ENCODE peak calls at places on chromosomes 5 and 9, in eight cellular contexts. One of them, this sample, is unnamed.

GRCh38 chr5:157175071-157175612 is 5.5 kb upstream of the ITK start:
- DNase-seq in HepG2: no peak
- DNase-seq in H1: no peak
- DNase-seq in endothelial cell of umbilical vein: no peak
- DNase-seq in HCT116: no peak
- DNase-seq in K562: no peak
- DNase-seq in GM12878: no peak
- DNase-seq in GM23338: no peak
- DNase-seq in this sample: no peak

GRCh38 chr9:27371382-27371781 is 74.4 kb upstream of the EQTN start:
- DNase-seq in GM12878: no peak
- DNase-seq in HepG2: no peak
- DNase-seq in HCT116: peak; percentile 22
- DNase-seq in GM23338: no peak
- DNase-seq in K562: peak; percentile 4
- DNase-seq in H1: no peak
- DNase-seq in endothelial cell of umbilical vein: no peak
- DNase-seq in this sample: no peak

GRCh38 chr9:20398511-20399338 is 223.6 kb downstream of the MLLT3 start:
- DNase-seq in HepG2: no peak
- DNase-seq in K562: no peak
- DNase-seq in GM23338: no peak
- DNase-seq in H1: no peak
- DNase-seq in endothelial cell of umbilical vein: peak; percentile 85
- DNase-seq in GM12878: no peak
- DNase-seq in HCT116: no peak
- DNase-seq in this sample: no peak

GRCh38 chr9:111481885-111482636 is 2.1 kb downstream of the ECPAS start:
- DNase-seq in GM12878: no peak
- DNase-seq in HepG2: peak; percentile 62
- DNase-seq in HCT116: no peak
- DNase-seq in H1: no peak
- DNase-seq in endothelial cell of umbilical vein: no peak
- DNase-seq in K562: peak; percentile 30
- DNase-seq in GM23338: peak; percentile 32
- DNase-seq in this sample: peak; percentile 32

GRCh38 chr9:38622083-38622674 is 1.8 kb upstream of the ANKRD18A start:
- DNase-seq in HCT116: no peak
- DNase-seq in HepG2: peak; percentile 12
- DNase-seq in H1: peak; percentile 73
- DNase-seq in GM12878: no peak
- DNase-seq in endothelial cell of umbilical vein: no peak
- DNase-seq in GM23338: peak; percentile 65
- DNase-seq in K562: no peak
- DNase-seq in this sample: no peak

GRCh38 chr5:124732349-124732875 is 14.0 kb downstream of the ZNF608 start:
- DNase-seq in HepG2: no peak
- DNase-seq in GM12878: no peak
- DNase-seq in GM23338: no peak
- DNase-seq in K562: no peak
- DNase-seq in endothelial cell of umbilical vein: no peak
- DNase-seq in HCT116: no peak
- DNase-seq in H1: no peak
- DNase-seq in this sample: no peak

GRCh38 chr5:170105643-170106611 is at the start of gene FOXI1:
- DNase-seq in HepG2: no peak
- DNase-seq in H1: peak; percentile 44
- DNase-seq in GM12878: no peak
- DNase-seq in endothelial cell of umbilical vein: no peak
- DNase-seq in K562: no peak
- DNase-seq in HCT116: no peak
- DNase-seq in GM23338: no peak
- DNase-seq in this sample: no peak

GRCh38 chr9:74770508-74771261 is 117.0 kb downstream of the TRPM6 start:
- DNase-seq in HCT116: peak; percentile 47
- DNase-seq in K562: peak; percentile 63
- DNase-seq in H1: peak; percentile 91
- DNase-seq in GM12878: no peak
- DNase-seq in GM23338: peak; percentile 89
- DNase-seq in HepG2: peak; percentile 48
- DNase-seq in endothelial cell of umbilical vein: no peak
- DNase-seq in this sample: no peak

GRCh38 chr5:176436641-176437040 is 11.5 kb upstream of the FAF2 start:
- DNase-seq in HepG2: peak; percentile 55
- DNase-seq in K562: no peak
- DNase-seq in HCT116: no peak
- DNase-seq in H1: no peak
- DNase-seq in GM23338: no peak
- DNase-seq in GM12878: no peak
- DNase-seq in endothelial cell of umbilical vein: peak; percentile 47
- DNase-seq in this sample: no peak

GRCh38 chr5:50415912-50416311 is 25.2 kb downstream of the EMB start:
- DNase-seq in GM23338: no peak
- DNase-seq in endothelial cell of umbilical vein: no peak
- DNase-seq in K562: no peak
- DNase-seq in HCT116: no peak
- DNase-seq in HepG2: no peak
- DNase-seq in H1: no peak
- DNase-seq in GM12878: peak; percentile 19
- DNase-seq in this sample: no peak

GRCh38 chr9:37325778-37326177 is 96.7 kb upstream of the GRHPR start:
- DNase-seq in HCT116: no peak
- DNase-seq in K562: no peak
- DNase-seq in H1: no peak
- DNase-seq in GM12878: no peak
- DNase-seq in endothelial cell of umbilical vein: no peak
- DNase-seq in HepG2: no peak
- DNase-seq in GM23338: no peak
- DNase-seq in this sample: no peak

GRCh38 chr9:89873801-89874200 is 269.0 kb downstream of the GADD45G start:
- DNase-seq in endothelial cell of umbilical vein: no peak
- DNase-seq in K562: no peak
- DNase-seq in GM23338: no peak
- DNase-seq in H1: peak; percentile 22
- DNase-seq in HepG2: no peak
- DNase-seq in GM12878: no peak
- DNase-seq in HCT116: no peak
- DNase-seq in this sample: no peak

GRCh38 chr9:93818795-93819472 is 136.2 kb downstream of the BARX1 start:
- DNase-seq in GM23338: no peak
- DNase-seq in K562: peak; percentile 3
- DNase-seq in H1: no peak
- DNase-seq in HCT116: no peak
- DNase-seq in HepG2: no peak
- DNase-seq in GM12878: no peak
- DNase-seq in endothelial cell of umbilical vein: no peak
- DNase-seq in this sample: no peak

GRCh38 chr5:149938791-149939358 is 5.7 kb downstream of the PDE6A start:
- DNase-seq in GM12878: no peak
- DNase-seq in HepG2: no peak
- DNase-seq in GM23338: no peak
- DNase-seq in HCT116: no peak
- DNase-seq in H1: no peak
- DNase-seq in endothelial cell of umbilical vein: peak; percentile 77
- DNase-seq in K562: peak; percentile 36
- DNase-seq in this sample: no peak

GRCh38 chr5:111792659-111793058 is 35.7 kb upstream of the NREP start:
- DNase-seq in endothelial cell of umbilical vein: no peak
- DNase-seq in GM12878: no peak
- DNase-seq in H1: no peak
- DNase-seq in GM23338: no peak
- DNase-seq in HepG2: no peak
- DNase-seq in HCT116: no peak
- DNase-seq in K562: no peak
- DNase-seq in this sample: no peak
- TF ChIP-seq EZH2 in endothelial cell of umbilical vein: no peak
- TF ChIP-seq EZH2 in GM12878: no peak
- TF ChIP-seq EZH2 in H1: no peak
- TF ChIP-seq EZH2 in GM23338: no peak
- TF ChIP-seq EZH2 in HepG2: no peak
- TF ChIP-seq EZH2 in HCT116: no peak
- TF ChIP-seq EZH2 in K562: no peak
- TF ChIP-seq EZH2 in this sample: no peak

GRCh38 chr5:61604076-61604475 is 272.0 kb downstream of the ZSWIM6 start:
- DNase-seq in GM12878: no peak
- DNase-seq in H1: no peak
- DNase-seq in K562: no peak
- DNase-seq in GM23338: no peak
- DNase-seq in endothelial cell of umbilical vein: no peak
- DNase-seq in HCT116: no peak
- DNase-seq in HepG2: no peak
- DNase-seq in this sample: no peak

GRCh38 chr5:61600945-61601491 is 269.0 kb downstream of the ZSWIM6 start:
- DNase-seq in K562: no peak
- DNase-seq in HepG2: no peak
- DNase-seq in endothelial cell of umbilical vein: no peak
- DNase-seq in H1: no peak
- DNase-seq in HCT116: no peak
- DNase-seq in GM12878: no peak
- DNase-seq in GM23338: no peak
- DNase-seq in this sample: no peak

GRCh38 chr5:61603211-61603908 is 271.3 kb downstream of the ZSWIM6 start:
- DNase-seq in endothelial cell of umbilical vein: no peak
- DNase-seq in GM23338: peak; percentile 22
- DNase-seq in H1: no peak
- DNase-seq in HCT116: no peak
- DNase-seq in GM12878: no peak
- DNase-seq in K562: no peak
- DNase-seq in HepG2: no peak
- DNase-seq in this sample: no peak

GRCh38 chr5:61600141-61600480 is 268.1 kb downstream of the ZSWIM6 start:
- DNase-seq in HepG2: no peak
- DNase-seq in GM12878: no peak
- DNase-seq in GM23338: no peak
- DNase-seq in HCT116: no peak
- DNase-seq in endothelial cell of umbilical vein: no peak
- DNase-seq in K562: no peak
- DNase-seq in H1: no peak
- DNase-seq in this sample: no peak

DNA sequence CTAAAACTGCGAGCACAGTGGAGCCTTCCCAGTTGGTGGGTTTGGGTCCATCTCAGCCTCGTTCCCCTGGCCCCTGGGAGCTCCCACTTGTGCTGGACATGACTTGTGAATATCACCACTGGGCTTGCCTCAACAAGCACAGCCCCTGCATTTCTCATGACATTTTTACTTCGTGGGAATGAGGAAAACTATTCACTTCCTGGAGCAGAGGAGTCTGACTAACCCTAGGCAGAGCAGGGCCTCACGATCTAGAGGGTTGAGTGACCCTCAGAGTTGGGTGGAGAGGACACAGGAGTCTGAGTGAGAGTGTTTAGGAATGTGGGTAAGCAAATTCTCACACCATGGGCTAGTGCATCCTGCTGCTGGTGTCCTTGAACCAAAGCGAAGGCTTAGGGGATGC is 272.6 kb downstream of the ZSWIM6 start:
- DNase-seq in K562: no peak
- DNase-seq in GM12878: no peak
- DNase-seq in HepG2: no peak
- DNase-seq in GM23338: no peak
- DNase-seq in HCT116: no peak
- DNase-seq in endothelial cell of umbilical vein: no peak
- DNase-seq in H1: no peak
- DNase-seq in this sample: no peak
- TF ChIP-seq POLR2AphosphoS5 in K562: no peak
- TF ChIP-seq POLR2AphosphoS5 in GM12878: no peak
- TF ChIP-seq POLR2AphosphoS5 in HepG2: no peak
- TF ChIP-seq POLR2AphosphoS5 in GM23338: no peak
- TF ChIP-seq POLR2AphosphoS5 in HCT116: no peak
- TF ChIP-seq POLR2AphosphoS5 in endothelial cell of umbilical vein: no peak
- TF ChIP-seq POLR2AphosphoS5 in H1: no peak
- TF ChIP-seq POLR2AphosphoS5 in this sample: no peak

GRCh38 chr9:124013263-124014211 is 2.0 kb downstream of the LHX2 start:
- DNase-seq in K562: no peak
- DNase-seq in GM12878: no peak
- DNase-seq in HepG2: no peak
- DNase-seq in HCT116: no peak
- DNase-seq in H1: peak; percentile 74
- DNase-seq in endothelial cell of umbilical vein: no peak
- DNase-seq in GM23338: peak; percentile 72
- DNase-seq in this sample: no peak
- TF ChIP-seq EZH2 in K562: no peak
- TF ChIP-seq EZH2 in GM12878: no peak
- TF ChIP-seq EZH2 in HepG2: no peak
- TF ChIP-seq EZH2 in HCT116: no peak
- TF ChIP-seq EZH2 in H1: peak; percentile 64
- TF ChIP-seq EZH2 in endothelial cell of umbilical vein: no peak
- TF ChIP-seq EZH2 in GM23338: peak; percentile 96
- TF ChIP-seq EZH2 in this sample: no peak

GRCh38 chr9:128820665-128821583 is 2.6 kb downstream of the ENDOG start:
- DNase-seq in H1: no peak
- DNase-seq in GM23338: no peak
- DNase-seq in endothelial cell of umbilical vein: no peak
- DNase-seq in K562: no peak
- DNase-seq in HepG2: no peak
- DNase-seq in HCT116: no peak
- DNase-seq in GM12878: no peak
- DNase-seq in this sample: no peak

GRCh38 chr9:128821584-128822406 is 3.5 kb downstream of the ENDOG start:
- DNase-seq in GM23338: no peak
- DNase-seq in endothelial cell of umbilical vein: no peak
- DNase-seq in K562: no peak
- DNase-seq in HCT116: no peak
- DNase-seq in GM12878: no peak
- DNase-seq in HepG2: no peak
- DNase-seq in H1: no peak
- DNase-seq in this sample: no peak

GRCh38 chr9:128823903-128824406 is 5.6 kb downstream of the SPOUT1 start:
- DNase-seq in endothelial cell of umbilical vein: no peak
- DNase-seq in GM12878: no peak
- DNase-seq in HCT116: no peak
- DNase-seq in H1: no peak
- DNase-seq in GM23338: no peak
- DNase-seq in K562: no peak
- DNase-seq in HepG2: no peak
- DNase-seq in this sample: no peak

GRCh38 chr9:128823362-128823902 is 5.1 kb downstream of the ENDOG start:
- DNase-seq in GM12878: no peak
- DNase-seq in HCT116: no peak
- DNase-seq in HepG2: no peak
- DNase-seq in K562: no peak
- DNase-seq in GM23338: no peak
- DNase-seq in H1: no peak
- DNase-seq in endothelial cell of umbilical vein: no peak
- DNase-seq in this sample: no peak

DNA sequence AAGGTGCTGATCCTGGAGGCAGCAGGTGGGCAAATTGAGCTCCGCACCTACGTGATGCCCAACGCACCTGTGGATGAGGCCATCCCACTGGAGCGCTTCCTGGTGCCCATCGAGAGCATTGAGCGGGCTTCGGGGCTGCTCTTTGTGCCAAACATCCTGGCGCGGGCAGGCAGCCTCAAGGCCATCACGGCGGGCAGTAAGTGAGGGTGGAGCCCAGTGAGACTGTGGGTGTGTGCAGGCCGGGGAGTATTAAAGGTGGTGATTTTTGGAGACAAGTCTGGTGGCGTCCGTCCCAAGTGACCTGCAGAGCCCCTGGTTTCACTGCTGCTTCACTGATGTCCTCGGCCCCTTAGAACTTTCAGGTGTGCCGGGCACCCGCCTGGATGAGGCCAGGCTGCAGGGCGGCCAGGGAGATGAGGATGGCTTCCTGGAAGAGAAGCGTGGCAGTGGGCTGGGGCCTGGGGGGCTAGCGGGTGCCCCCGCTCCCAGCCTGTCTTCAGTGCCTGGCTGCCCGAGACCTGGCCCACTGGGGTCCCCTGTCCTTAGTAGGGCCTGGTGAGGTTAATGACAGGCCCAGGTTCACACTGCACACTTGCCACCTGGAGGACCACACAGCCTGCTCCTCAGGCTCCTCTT is 4.2 kb downstream of the ENDOG start:
- DNase-seq in GM23338: no peak
- DNase-seq in K562: no peak
- DNase-seq in HCT116: no peak
- DNase-seq in HepG2: no peak
- DNase-seq in GM12878: no peak
- DNase-seq in H1: no peak
- DNase-seq in endothelial cell of umbilical vein: no peak
- DNase-seq in this sample: no peak
- TF ChIP-seq POLR2AphosphoS5 in GM23338: no peak
- TF ChIP-seq POLR2AphosphoS5 in K562: peak; percentile 21
- TF ChIP-seq POLR2AphosphoS5 in HCT116: no peak
- TF ChIP-seq POLR2AphosphoS5 in HepG2: no peak
- TF ChIP-seq POLR2AphosphoS5 in GM12878: no peak
- TF ChIP-seq POLR2AphosphoS5 in H1: no peak
- TF ChIP-seq POLR2AphosphoS5 in endothelial cell of umbilical vein: no peak
- TF ChIP-seq POLR2AphosphoS5 in this sample: no peak